ENCODE peak calls at places on chromosomes 16 and 17, in eight cellular contexts. D, O, Q, X, I, B, L and N are unnamed samples.
A peak's percentile ranks its signal among the peaks of the same experiment; 100 is the strongest.

GRCh38 chr16:1762879-1763520 is 8.3 kb downstream of the NME3 start:
- DNase-seq in D (peak; percentile 19), O (no peak), Q (no peak), X (no peak), I (peak; percentile 54), B (no peak), L (no peak), N (no peak)

GRCh38 chr16:67326472-67327309 is at the start of the genes KCTD19 and LRRC36:
- DNase-seq in D (peak; percentile 45), O (peak; percentile 52), Q (no peak), X (peak; percentile 43), I (peak; percentile 62), B (peak; percentile 74), L (no peak), N (peak; percentile 20)

GRCh38 chr17:40062347-40063033 is at the start of gene THRA:
- DNase-seq in D (peak; percentile 83), O (peak; percentile 86), Q (peak; percentile 83), X (peak; percentile 74), I (peak; percentile 82), B (peak; percentile 78), L (peak; percentile 72), N (peak; percentile 75)

GRCh38 chr16:3963203-3963602 is 82.7 kb upstream of the CREBBP start:
- DNase-seq in D (no peak), O (peak; percentile 20), Q (no peak), X (no peak), I (no peak), B (no peak), L (no peak), N (peak; percentile 65)

GRCh38 chr16:84182104-84182503 is 4.8 kb downstream of the TAF1C start:
- DNase-seq in D (no peak), O (no peak), Q (no peak), X (no peak), I (no peak), B (no peak), L (no peak), N (no peak)

GRCh38 chr17:59154721-59155438 is at the start of gene SKA2:
- DNase-seq in D (peak; percentile 96), O (peak; percentile 99), Q (no peak), X (no peak), I (peak; percentile 96), B (peak; percentile 95), L (no peak), N (no peak)

GRCh38 chr17:61307905-61308886 is 91.4 kb upstream of the TBX2 start:
- DNase-seq in D (no peak), O (peak; percentile 98), Q (peak; percentile 55), X (no peak), I (no peak), B (no peak), L (no peak), N (no peak)

GRCh38 chr16:3503513-3503912 is 2.7 kb downstream of the CLUAP1 start:
- DNase-seq in D (no peak), O (no peak), Q (no peak), X (peak; percentile 53), I (peak; percentile 41), B (no peak), L (peak; percentile 92), N (peak; percentile 67)

GRCh38 chr17:66733759-66734158 is 101.2 kb upstream of the CACNG5 start:
- DNase-seq in D (no peak), O (no peak), Q (no peak), X (no peak), I (no peak), B (no peak), L (no peak), N (no peak)

GRCh38 chr17:17200831-17201230 is 5.3 kb downstream of the PLD6 start:
- DNase-seq in D (no peak), O (no peak), Q (no peak), X (no peak), I (no peak), B (peak; percentile 72), L (no peak), N (no peak)
- H3K27ac ChIP-seq in D (peak overlapping the region; percentile 87), O (no peak overlapping the region), Q (no peak overlapping the region), X (peak overlapping the region; percentile 54), I (no peak overlapping the region), B (no peak overlapping the region), L (no peak overlapping the region), N (no peak overlapping the region)

DNA sequence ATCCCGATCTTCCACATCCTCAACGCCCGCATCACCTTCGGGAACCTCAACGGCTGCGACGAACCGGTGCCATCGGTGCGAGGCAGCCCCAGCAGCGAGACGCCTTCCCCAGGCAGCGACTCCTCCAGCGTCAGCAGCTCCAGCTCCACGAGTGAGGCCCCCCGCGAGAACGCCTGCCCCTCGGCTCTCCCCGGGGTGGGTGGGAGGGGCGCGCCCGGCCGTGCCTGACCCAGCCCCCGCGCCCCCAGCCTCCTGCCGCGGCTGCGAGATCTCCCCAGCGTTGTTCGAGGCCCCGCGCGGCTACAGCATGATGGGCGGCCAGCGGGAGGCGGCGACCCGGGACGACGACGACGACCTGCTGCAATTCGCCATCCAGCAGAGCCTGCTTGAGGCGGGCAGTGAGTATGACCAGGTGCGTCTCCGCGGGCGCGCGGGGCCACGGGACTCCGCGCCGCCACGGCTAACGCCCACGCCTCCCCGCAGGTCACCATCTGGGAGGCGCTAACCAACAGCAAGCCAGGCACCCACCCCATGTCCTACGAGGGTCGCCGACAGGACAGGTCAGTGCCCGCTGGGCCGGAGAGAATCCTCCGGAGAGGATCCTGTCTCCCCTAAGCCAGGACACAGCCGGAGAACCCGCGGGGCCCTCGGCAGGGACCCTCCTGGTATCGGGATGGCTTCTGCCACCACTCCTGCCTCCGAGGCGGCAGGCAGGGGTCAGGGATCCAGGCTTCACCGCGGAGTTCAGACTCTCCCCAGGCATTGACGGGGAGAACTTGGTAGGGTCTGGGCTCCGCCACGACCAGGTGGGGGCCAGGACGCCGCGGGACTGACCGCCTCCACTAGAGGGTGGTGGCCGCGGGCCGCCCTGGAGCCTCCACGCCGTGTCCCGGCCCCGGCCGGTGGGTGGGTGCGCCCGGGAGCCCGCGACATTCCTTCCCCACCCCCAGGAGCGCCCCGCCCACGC is 10.0 kb downstream of the CORO6 start:
- DNase-seq in D (no peak), O (no peak), Q (no peak), X (no peak), I (peak; percentile 53), B (no peak), L (no peak), N (no peak)
- H3K27ac ChIP-seq in D (peak overlapping the region; percentile 67), O (no peak overlapping the region), Q (no peak overlapping the region), X (no peak overlapping the region), I (no peak overlapping the region), B (no peak overlapping the region), L (no peak overlapping the region), N (no peak overlapping the region)

GRCh38 chr17:57645950-57646686 is 99.0 kb downstream of the CCDC182 start:
- DNase-seq in D (no peak), O (peak; percentile 34), Q (no peak), X (no peak), I (no peak), B (no peak), L (no peak), N (no peak)

GRCh38 chr17:57640079-57640478 is 105.0 kb downstream of the CCDC182 start:
- DNase-seq in D (no peak), O (no peak), Q (no peak), X (no peak), I (no peak), B (no peak), L (no peak), N (no peak)

GRCh38 chr17:57641761-57642160 is 103.3 kb downstream of the CCDC182 start:
- DNase-seq in D (no peak), O (no peak), Q (no peak), X (no peak), I (no peak), B (no peak), L (no peak), N (no peak)

GRCh38 chr17:57644311-57644710 is 100.8 kb downstream of the CCDC182 start:
- DNase-seq in D (no peak), O (no peak), Q (no peak), X (no peak), I (no peak), B (no peak), L (no peak), N (no peak)

DNA sequence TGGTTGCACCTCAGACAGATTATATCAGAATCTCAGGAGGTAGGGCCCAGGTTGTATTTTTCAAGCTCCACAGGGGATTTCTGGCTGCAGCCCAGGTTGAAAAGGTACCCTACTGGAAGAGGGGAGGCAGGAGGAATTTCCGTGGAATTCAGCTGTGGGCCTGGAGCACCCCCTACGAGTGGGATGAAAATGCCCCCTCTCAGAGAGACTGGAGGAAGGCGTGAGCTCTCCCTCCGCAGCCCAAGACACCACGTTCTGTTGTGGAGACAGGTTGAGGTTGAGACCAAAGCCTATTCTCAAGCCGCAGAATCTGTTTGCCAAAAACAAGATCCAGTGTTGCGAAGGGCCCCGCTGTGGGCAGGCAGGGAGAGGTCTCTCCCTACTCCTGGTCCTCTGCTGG is 102.0 kb downstream of the CCDC182 start:
- DNase-seq in D (no peak), O (no peak), Q (no peak), X (no peak), I (no peak), B (no peak), L (no peak), N (no peak)
- H3K27ac ChIP-seq in D (no peak overlapping the region), O (no peak overlapping the region), Q (no peak overlapping the region), X (no peak overlapping the region), I (no peak overlapping the region), B (no peak overlapping the region), L (no peak overlapping the region), N (no peak overlapping the region)

GRCh38 chr16:89052191-89052787 is 41.4 kb upstream of the ACSF3 start:
- DNase-seq in D (no peak), O (peak; percentile 31), Q (no peak), X (no peak), I (no peak), B (no peak), L (no peak), N (no peak)

GRCh38 chr16:89054261-89054661 is 39.4 kb upstream of the ACSF3 start:
- DNase-seq in D (no peak), O (no peak), Q (no peak), X (no peak), I (no peak), B (no peak), L (no peak), N (no peak)

GRCh38 chr16:89053725-89054029 is 40.0 kb upstream of the ACSF3 start:
- DNase-seq in D (no peak), O (no peak), Q (no peak), X (no peak), I (no peak), B (no peak), L (no peak), N (no peak)

GRCh38 chr16:89051521-89052166 is 42.0 kb upstream of the ACSF3 start:
- DNase-seq in D (no peak), O (no peak), Q (no peak), X (no peak), I (no peak), B (no peak), L (no peak), N (peak; percentile 8)

DNA sequence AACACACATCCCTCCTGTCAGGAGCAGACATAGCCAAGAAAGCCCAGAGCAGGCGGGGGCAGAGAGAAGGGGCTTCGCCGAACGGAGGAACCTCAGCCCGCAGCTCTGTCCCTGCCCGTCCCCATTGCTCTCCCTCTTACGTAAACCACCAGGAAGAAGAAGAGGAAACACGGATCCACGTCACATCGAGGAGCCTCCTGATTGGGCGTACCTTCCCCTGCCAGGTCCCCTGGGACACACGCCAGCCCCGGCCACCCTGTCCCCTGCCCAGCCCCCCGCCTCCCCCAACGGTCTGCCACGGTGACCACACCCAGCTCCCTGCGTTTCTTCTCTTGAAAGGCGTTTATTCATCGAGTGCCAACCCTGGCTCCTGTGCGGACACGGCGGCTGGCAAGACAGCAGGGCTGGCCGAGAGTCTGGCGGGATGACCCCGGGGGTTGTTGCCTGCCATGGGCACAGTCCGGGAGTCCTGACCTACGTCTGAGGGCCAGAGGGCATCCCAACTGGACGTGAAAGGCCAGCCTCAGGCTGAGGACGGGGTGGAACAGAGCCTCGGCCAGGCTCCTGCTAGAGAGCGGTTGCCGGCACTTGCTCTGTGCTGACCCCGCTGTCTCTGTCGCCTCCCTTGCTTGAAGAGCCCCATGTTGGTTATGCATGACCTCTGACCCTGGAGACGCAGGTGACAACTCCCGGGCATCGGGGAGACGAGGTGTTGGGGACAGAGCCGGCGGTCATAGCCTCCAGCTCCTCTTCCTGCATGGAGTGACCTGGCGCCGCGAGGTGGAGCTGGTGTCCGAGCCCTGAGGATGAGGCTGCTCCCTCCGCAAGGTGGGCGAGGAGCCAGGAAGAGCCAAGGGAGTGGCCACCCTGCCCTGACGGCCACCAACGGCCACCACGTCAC is 40.6 kb upstream of the ACSF3 start:
- DNase-seq in D (no peak), O (peak; percentile 49), Q (no peak), X (peak; percentile 42), I (no peak), B (no peak), L (no peak), N (peak; percentile 10)
- H3K27ac ChIP-seq in D (no peak overlapping the region), O (no peak overlapping the region), Q (no peak overlapping the region), X (no peak overlapping the region), I (no peak overlapping the region), B (no peak overlapping the region), L (no peak overlapping the region), N (no peak overlapping the region)